ENCODE peak calls at places on chromosomes 6 and 20, in ten cellular contexts. S is memory B cell; U is stimulated activated CD4-positive, alpha-beta T cell treated with anti-CD3 and anti-CD28 coated beads, Interleukin-2, amount 100 ng/mL, for 24 hours; E is mucosa of gallbladder; T is SJCRH30; V is bronchial epithelial cell; B is EL; W is epithelial cell of prostate; N is germinal center; P is left lobe of liver. Y is an unnamed sample.

GRCh38 chr6:108627692-108628565 is 67.2 kb downstream of the FOXO3 start:
- DNase-seq in T (no peak), U (no peak), P (no peak), S (no peak), W (no peak), V (peak; percentile 22), N (no peak), B (peak; percentile 68), E (no peak), Y (peak; percentile 41)

GRCh38 chr20:62391165-62392076 is 4.5 kb downstream of the RPS21 start:
- DNase-seq in P (peak; percentile 89), T (no peak), S (no peak), V (no peak), N (no peak), U (no peak), W (no peak), E (no peak), B (no peak), Y (no peak)

GRCh38 chr6:11785953-11786579 is 7.5 kb upstream of the ADTRP start:
- DNase-seq in E (no peak), P (peak; percentile 39), V (no peak), W (no peak), T (no peak), B (no peak), N (no peak), U (peak; percentile 41), S (no peak), Y (no peak)

GRCh38 chr20:22699396-22699795 is 115.0 kb upstream of the FOXA2 start:
- DNase-seq in U (no peak), S (no peak), N (no peak), P (no peak), E (no peak), W (no peak), V (no peak), T (no peak), B (no peak), Y (no peak)

GRCh38 chr6:139539852-139540251 is 165.4 kb upstream of the CITED2 start:
- DNase-seq in E (peak; percentile 42), U (no peak), T (peak; percentile 86), N (no peak), V (peak; percentile 89), S (no peak), B (peak; percentile 98), W (no peak), P (no peak), Y (peak; percentile 83)

GRCh38 chr20:62840244-62841197 is 21.1 kb downstream of the TCFL5 start:
- DNase-seq in P (no peak), W (no peak), V (no peak), S (no peak), U (no peak), T (no peak), B (no peak), N (no peak), E (no peak), Y (no peak)

GRCh38 chr6:67629268-67629667 is 1005.8 kb upstream of the ADGRB3 start:
- DNase-seq in W (no peak), B (no peak), V (no peak), P (no peak), T (no peak), S (no peak), E (no peak), U (no peak), N (no peak), Y (no peak)

GRCh38 chr6:142824491-142824890 is 120.5 kb downstream of the HIVEP2 start:
- DNase-seq in B (no peak), W (no peak), T (no peak), S (no peak), N (no peak), E (no peak), U (no peak), V (no peak), P (no peak), Y (no peak)

GRCh38 chr6:143896096-143896880 is 32.0 kb downstream of the ZC2HC1B start:
- DNase-seq in E (no peak), P (no peak), W (peak; percentile 66), U (no peak), S (no peak), B (no peak), N (no peak), V (peak; percentile 65), T (no peak), Y (peak; percentile 3)

GRCh38 chr6:12351672-12352071 is 61.5 kb downstream of the EDN1 start:
- DNase-seq in S (no peak), U (no peak), P (no peak), N (no peak), T (no peak), V (no peak), E (no peak), W (no peak), B (no peak), Y (no peak)